ENCODE peak calls at places on chromosomes 1 and 21, in seven cellular contexts. P is SK-N-SH; N is RWPE1; Y is upper lobe of right lung; F is RWPE2; Z is hepatocyte; M is CD4-positive, alpha-beta T cell. D is an unnamed sample.

GRCh38 chr21:41605178-41605933 is 97.4 kb upstream of the TMPRSS2 start:
- DNase-seq in F (peak; percentile 42), N (no peak), P (no peak), Z (peak; percentile 48), M (no peak), Y (peak; percentile 68), D (no peak)

GRCh38 chr1:3454811-3455618 is 550 bp downstream of the ARHGEF16 start:
- DNase-seq in F (no peak), Z (peak; percentile 84), P (peak; percentile 74), Y (peak; percentile 86), M (peak; percentile 13), N (peak; percentile 41), D (peak; percentile 68)

GRCh38 chr1:36913523-36914060 is 120.7 kb downstream of the GRIK3 start:
- DNase-seq in Z (no peak), Y (no peak), N (no peak), F (no peak), M (no peak), P (no peak), D (no peak)

GRCh38 chr21:27023186-27023585 is 56.3 kb upstream of the ADAMTS5 start:
- DNase-seq in P (no peak), Z (no peak), Y (no peak), F (no peak), M (no peak), N (no peak), D (no peak)

GRCh38 chr21:32131960-32132359 is 146.9 kb downstream of the MIS18A start:
- DNase-seq in N (no peak), F (no peak), P (no peak), Y (no peak), M (no peak), Z (peak; percentile 43), D (no peak)

GRCh38 chr1:227891955-227892871 is 55.5 kb downstream of the WNT9A start:
- DNase-seq in Y (peak; percentile 55), F (peak; percentile 20), N (no peak), M (no peak), Z (no peak), P (peak; percentile 20), D (peak; percentile 13)

GRCh38 chr1:43206721-43207228 is 34.6 kb downstream of the CFAP57 start:
- DNase-seq in M (no peak), N (peak; percentile 92), Y (peak; percentile 72), F (peak; percentile 93), P (no peak), Z (peak; percentile 90), D (no peak)

GRCh38 chr1:114669562-114670082 is at the start of gene DENND2C:
- DNase-seq in M (no peak), P (no peak), N (no peak), Z (no peak), F (no peak), Y (no peak), D (no peak)

GRCh38 chr1:19456915-19457554 is 28.3 kb downstream of the CAPZB start:
- DNase-seq in M (no peak), Z (no peak), F (no peak), Y (no peak), N (no peak), P (no peak), D (no peak)

GRCh38 chr1:2288308-2288707 is 60.2 kb downstream of the SKI start:
- DNase-seq in M (no peak), N (no peak), Z (no peak), P (no peak), Y (no peak), F (no peak), D (no peak)

GRCh38 chr1:232728507-232729263 is 76.5 kb upstream of the MAP10 start:
- DNase-seq in Y (no peak), M (no peak), N (no peak), F (no peak), Z (no peak), P (no peak), D (no peak)

GRCh38 chr1:101713760-101714159 is 283.0 kb downstream of the OLFM3 start:
- DNase-seq in Y (no peak), F (no peak), M (no peak), N (no peak), Z (no peak), P (no peak), D (no peak)

GRCh38 chr1:204462229-204462561 is 32.4 kb downstream of the PIK3C2B start:
- DNase-seq in M (no peak), N (no peak), Y (no peak), Z (no peak), F (no peak), P (no peak), D (no peak)
- H3K27ac ChIP-seq in M (peak overlapping the region; percentile 44), N (no peak overlapping the region), Y (peak overlapping the region; percentile 63), Z (no peak overlapping the region), F (no peak overlapping the region), P (no peak overlapping the region), D (peak overlapping the region; percentile 16)

GRCh38 chr21:43971992-43972255 is 40.2 kb upstream of the TRAPPC10 start:
- DNase-seq in F (no peak), M (no peak), Y (no peak), Z (no peak), P (no peak), N (no peak), D (no peak)
- TF ChIP-seq CTCF in F (no peak), M (no peak), Y (no peak), Z (no peak), P (no peak), N (no peak), D (no peak)

DNA sequence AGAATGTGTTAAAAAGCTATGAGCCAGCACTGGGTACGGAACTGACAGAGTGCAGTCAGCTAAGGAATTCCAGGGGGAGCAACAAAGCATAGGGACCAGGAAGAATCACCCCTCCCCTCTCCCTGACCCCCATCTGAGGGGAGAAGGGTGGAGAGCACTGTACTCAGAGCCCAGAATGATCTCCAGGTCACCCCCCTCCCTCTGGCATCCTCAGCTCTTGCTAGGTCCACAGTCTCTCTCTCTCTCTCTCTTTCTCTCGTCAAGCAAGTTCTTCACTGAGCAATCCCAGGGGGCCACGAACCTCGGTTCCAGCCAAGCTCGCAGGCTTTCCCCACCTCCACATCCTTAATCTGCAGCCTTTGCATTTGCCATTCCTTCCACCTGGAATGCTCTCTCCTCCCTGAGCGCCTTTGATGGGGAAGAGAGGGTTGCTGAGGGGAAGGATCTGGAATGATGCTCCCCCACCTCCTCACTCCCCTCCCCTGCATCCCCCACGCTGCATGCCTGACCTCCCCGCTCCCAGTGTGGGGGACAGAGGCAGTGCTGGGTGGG is 6.7 kb upstream of the WASF2 start:
- DNase-seq in Y (no peak), Z (peak; percentile 59), M (no peak), P (no peak), F (no peak), N (no peak), D (no peak)
- H3K27ac ChIP-seq in Y (no peak overlapping the region), Z (no peak overlapping the region), M (no peak overlapping the region), P (no peak overlapping the region), F (no peak overlapping the region), N (no peak overlapping the region), D (no peak overlapping the region)

DNA sequence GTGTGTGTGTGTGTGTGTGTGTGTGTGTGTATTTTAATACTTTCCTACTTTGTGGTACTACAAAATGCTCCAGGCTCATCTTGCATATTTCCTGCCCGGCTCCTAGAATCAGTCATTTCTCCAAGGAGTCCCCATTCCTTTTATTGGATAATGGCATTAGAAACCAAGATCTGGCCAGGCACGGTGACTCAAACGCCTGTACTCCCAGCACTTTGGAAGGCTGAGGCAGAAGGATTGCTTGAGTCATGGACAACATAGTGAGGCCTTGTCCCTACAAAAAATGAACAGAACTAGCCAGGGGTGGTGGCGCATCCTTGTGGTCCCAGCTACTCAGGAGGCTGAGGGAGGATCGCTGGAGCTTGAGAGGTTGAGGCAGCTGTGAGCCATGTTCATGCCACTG is 20.3 kb downstream of the EPB41 start:
- DNase-seq in Y (no peak), Z (no peak), M (no peak), F (no peak), P (no peak), N (no peak), D (no peak)
- TF ChIP-seq CTCF in Y (no peak), Z (no peak), M (no peak), F (no peak), P (no peak), N (no peak), D (no peak)

GRCh38 chr1:14921057-14921456 is 232.5 kb upstream of the TMEM51 start:
- DNase-seq in Z (no peak), F (no peak), P (no peak), N (no peak), Y (no peak), M (no peak), D (no peak)
- H3K27ac ChIP-seq in Z (no peak overlapping the region), F (no peak overlapping the region), P (no peak overlapping the region), N (no peak overlapping the region), Y (no peak overlapping the region), M (no peak overlapping the region), D (no peak overlapping the region)

DNA sequence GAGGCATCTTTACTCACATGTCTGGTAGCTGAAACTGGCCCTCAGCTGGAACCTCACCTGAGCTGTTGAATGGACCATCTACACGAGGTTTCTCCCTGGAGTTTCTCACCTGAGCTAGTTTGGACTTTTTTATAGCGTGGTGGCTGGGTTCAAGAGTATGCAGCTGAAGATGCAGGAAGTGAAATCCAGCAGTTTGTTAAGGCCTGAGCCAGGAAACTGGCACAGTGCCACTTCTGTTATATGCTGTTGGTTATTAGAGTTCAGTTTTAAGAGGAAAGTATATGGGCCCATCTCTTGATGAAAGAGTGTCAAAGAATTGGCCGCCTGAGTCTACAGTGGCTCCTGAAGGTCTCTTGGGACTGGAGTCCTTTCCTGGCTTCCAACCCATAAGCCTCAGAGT is 35.6 kb downstream of the STUM start:
- DNase-seq in Z (no peak), M (no peak), P (no peak), N (no peak), F (no peak), Y (no peak), D (no peak)
- TF ChIP-seq CTCF in Z (no peak), M (no peak), P (no peak), N (no peak), F (no peak), Y (no peak), D (no peak)

GRCh38 chr1:217313096-217313495 is 317.8 kb downstream of the GPATCH2 start:
- DNase-seq in M (no peak), Z (no peak), F (no peak), P (no peak), Y (no peak), N (no peak), D (no peak)

GRCh38 chr1:217311766-217312165 is 319.1 kb downstream of the GPATCH2 start:
- DNase-seq in M (no peak), Z (no peak), F (no peak), N (no peak), P (peak; percentile 9), Y (no peak), D (no peak)

DNA sequence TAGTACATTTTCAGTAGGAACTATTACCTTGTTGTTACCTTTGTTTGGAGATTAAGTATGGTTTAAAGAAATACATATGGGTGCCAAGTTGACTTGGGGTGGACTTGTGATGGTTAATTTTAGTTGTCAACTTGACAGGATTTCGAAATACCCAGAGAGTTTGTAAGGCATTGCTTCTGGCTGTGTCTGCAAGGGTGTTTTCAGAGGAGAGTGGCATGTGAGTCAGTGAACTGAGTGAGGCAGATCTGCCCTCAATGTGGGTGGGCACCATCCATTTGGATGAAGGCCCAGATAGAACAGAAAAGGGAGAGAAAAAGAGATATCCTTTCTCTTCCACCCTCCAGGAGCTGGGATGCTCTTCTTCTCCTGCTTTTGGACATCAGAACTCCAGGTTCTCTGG is 315.5 kb downstream of the GPATCH2 start:
- DNase-seq in Y (no peak), Z (no peak), N (no peak), M (no peak), F (no peak), P (no peak), D (no peak)
- H3K27ac ChIP-seq in Y (no peak overlapping the region), Z (no peak overlapping the region), N (no peak overlapping the region), M (no peak overlapping the region), F (no peak overlapping the region), P (no peak overlapping the region), D (no peak overlapping the region)

D was measured in colonic mucosa.